ENCODE peak calls at places on chromosomes 12 and 14, in five cellular contexts. M is HL-60, Y is Panc1, D is transverse colon, Q is cardiac muscle cell. G is an unnamed sample.

GRCh38 chr14:50530794-50531193 is 1.6 kb downstream of the MAP4K5 start:
- DNase-seq in D (no peak), M (no peak), Q (no peak), Y (no peak), G (no peak)

GRCh38 chr12:47773062-47773857 is at the start of gene SLC48A1:
- DNase-seq in Q (peak; percentile 62), D (peak; percentile 82), Y (no peak), M (peak; percentile 65), G (no peak)

GRCh38 chr14:67428501-67429031 is 16.6 kb upstream of the PLEK2 start:
- DNase-seq in Y (no peak), D (peak; percentile 41), M (no peak), Q (peak; percentile 70), G (no peak)

GRCh38 chr12:128445728-128446127 is 178.8 kb downstream of the TMEM132C start:
- DNase-seq in D (no peak), Y (no peak), Q (no peak), M (no peak), G (no peak)

GRCh38 chr12:57166971-57167371 is 19.6 kb upstream of the LRP1-AS start:
- DNase-seq in Y (peak; percentile 28), Q (no peak), M (no peak), D (no peak), G (no peak)

GRCh38 chr12:95701722-95702418 is 88.7 kb downstream of the NTN4 start:
- DNase-seq in M (no peak), Y (no peak), D (no peak), Q (no peak), G (no peak)

GRCh38 chr12:52184813-52185212 is 7.0 kb downstream of the KRT80 start:
- DNase-seq in Y (no peak), Q (no peak), D (no peak), M (no peak), G (no peak)

GRCh38 chr12:7667025-7667575 is 1.4 kb upstream of the APOBEC1 start:
- DNase-seq in Q (no peak), Y (no peak), M (peak; percentile 22), D (no peak), G (no peak)

GRCh38 chr14:93430319-93430801 is 379 bp upstream of the UNC79 start:
- DNase-seq in M (no peak), Q (peak; percentile 55), Y (no peak), D (no peak), G (no peak)

GRCh38 chr12:12376636-12377448 is 20.0 kb downstream of the BORCS5 start:
- DNase-seq in Q (peak; percentile 87), D (no peak), Y (peak; percentile 52), M (peak; percentile 40), G (peak; percentile 60)

GRCh38 chr12:92007787-92008186 is 137.9 kb downstream of the BTG1 start:
- DNase-seq in D (no peak), M (no peak), Q (no peak), Y (no peak), G (no peak)

GRCh38 chr14:99564256-99564902 is 39.6 kb downstream of the CCDC85C start:
- DNase-seq in D (no peak), Q (peak; percentile 89), M (no peak), Y (no peak), G (peak; percentile 47)

GRCh38 chr14:48008646-48009045 is 333.2 kb upstream of the MDGA2 start:
- DNase-seq in M (no peak), D (no peak), Q (no peak), Y (no peak), G (no peak)

GRCh38 chr12:4899361-4899760 is 10.3 kb upstream of the KCNA1 start:
- DNase-seq in Y (no peak), D (no peak), M (no peak), Q (no peak), G (no peak)

GRCh38 chr12:47734725-47735480 is 9.6 kb upstream of the ENDOU start:
- DNase-seq in Y (no peak), D (no peak), Q (no peak), M (no peak), G (no peak)

GRCh38 chr12:89126712-89127111 is 225.6 kb downstream of the DUSP6 start:
- DNase-seq in Q (peak; percentile 70), M (no peak), Y (no peak), D (no peak), G (no peak)

GRCh38 chr12:89492883-89493282 is 31.7 kb downstream of the GALNT4 start:
- DNase-seq in D (peak; percentile 67), Y (no peak), M (no peak), Q (no peak), G (no peak)

GRCh38 chr12:22974865-22975264 is 349.9 kb downstream of the ETNK1 start:
- DNase-seq in Y (no peak), Q (peak; percentile 85), M (no peak), D (no peak), G (peak; percentile 18)

GRCh38 chr14:64612021-64612380 is 62.2 kb downstream of the PPP1R36 start:
- DNase-seq in M (no peak), Q (peak; percentile 78), Y (no peak), D (no peak), G (no peak)

DNA sequence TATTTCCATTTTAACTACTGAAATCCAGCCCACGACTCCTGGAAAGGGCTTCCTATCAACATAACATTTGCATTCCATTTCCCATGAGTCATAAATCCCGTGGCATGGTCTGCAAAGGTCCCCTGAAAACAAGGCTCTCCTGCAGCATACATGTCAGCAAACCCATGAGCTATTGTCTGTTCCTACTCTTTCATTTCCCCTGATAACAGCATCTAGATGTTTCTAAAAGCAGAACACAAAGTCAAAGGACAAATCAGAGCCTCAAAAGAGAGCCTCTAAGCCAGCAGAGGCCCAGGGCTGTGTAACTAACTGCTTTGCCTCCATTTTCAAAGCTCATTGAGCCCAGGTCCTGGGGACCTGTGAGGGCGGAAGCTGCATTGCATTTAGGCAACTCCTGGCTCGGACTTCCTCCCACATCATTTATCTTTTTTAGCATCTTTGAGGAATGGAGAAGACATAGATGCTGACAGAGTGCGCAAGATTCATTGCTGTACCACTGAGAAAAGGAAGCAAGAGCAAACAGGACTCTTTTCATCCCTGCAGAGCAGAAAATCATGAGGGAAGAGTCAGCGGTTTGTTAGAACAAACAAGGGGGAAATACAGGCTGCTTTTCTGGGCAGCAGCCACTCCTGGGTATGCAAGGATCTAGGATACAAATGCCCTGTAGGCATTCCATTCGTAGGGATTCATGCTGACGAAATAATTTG is 131.2 kb downstream of the TMEM132D start:
- DNase-seq in Y (no peak), Q (no peak), M (no peak), D (no peak), G (no peak)
- TF ChIP-seq CTCF in Y (no peak), Q (no peak), M (no peak), D (no peak), G (no peak)

GRCh38 chr12:120887253-120888043 is 16.7 kb downstream of the SPPL3 start:
- DNase-seq in D (no peak), M (no peak), Y (no peak), Q (no peak), G (no peak)

GRCh38 chr12:120885521-120885920 is 18.6 kb downstream of the SPPL3 start:
- DNase-seq in D (no peak), M (no peak), Y (no peak), Q (no peak), G (no peak)

GRCh38 chr12:120884644-120885043 is 19.5 kb downstream of the SPPL3 start:
- DNase-seq in M (no peak), Q (no peak), D (no peak), Y (no peak), G (no peak)

GRCh38 chr12:120882055-120882555 is 22.1 kb downstream of the SPPL3 start:
- DNase-seq in M (no peak), Q (no peak), Y (no peak), D (no peak), G (no peak)

DNA sequence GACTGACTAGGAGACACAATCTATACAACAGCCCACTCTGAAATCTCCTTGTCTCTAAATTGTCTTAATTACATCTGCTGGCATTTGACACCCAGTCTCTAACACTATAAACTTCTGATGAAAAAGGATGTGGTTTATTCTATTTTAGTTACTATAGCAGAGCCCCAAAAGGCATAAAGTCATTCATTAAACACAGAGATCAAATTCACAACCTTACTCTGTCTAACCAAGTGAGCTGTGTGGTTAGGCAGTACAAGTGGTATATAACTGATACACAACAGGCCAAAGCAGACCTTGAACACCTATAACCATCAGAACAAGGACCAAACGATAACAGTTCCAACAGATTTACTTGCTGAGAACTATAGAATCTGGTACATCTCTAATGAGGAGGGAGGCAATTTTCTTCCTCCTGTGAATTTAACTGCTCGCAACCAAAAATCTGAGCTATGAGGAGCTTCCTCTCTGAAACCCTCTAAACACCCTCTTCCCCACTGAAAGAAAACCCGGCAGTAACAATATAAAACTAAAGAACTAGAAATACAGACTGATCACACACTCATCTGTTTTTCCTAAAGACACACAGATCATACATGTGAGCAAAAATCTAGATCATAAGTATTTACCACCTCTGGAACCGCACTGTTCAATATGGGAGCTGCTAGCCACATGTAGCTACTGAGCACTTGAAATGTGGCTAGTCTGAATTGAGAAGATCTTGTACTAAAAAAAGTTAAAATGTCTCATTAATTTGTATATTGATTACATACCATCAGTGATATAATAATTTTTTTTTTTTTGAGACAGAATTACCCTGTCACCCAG is 17.8 kb downstream of the SPPL3 start:
- DNase-seq in D (no peak), M (no peak), Q (no peak), Y (no peak), G (no peak)
- TF ChIP-seq CTCF in D (no peak), M (no peak), Q (no peak), Y (no peak), G (no peak)

DNA sequence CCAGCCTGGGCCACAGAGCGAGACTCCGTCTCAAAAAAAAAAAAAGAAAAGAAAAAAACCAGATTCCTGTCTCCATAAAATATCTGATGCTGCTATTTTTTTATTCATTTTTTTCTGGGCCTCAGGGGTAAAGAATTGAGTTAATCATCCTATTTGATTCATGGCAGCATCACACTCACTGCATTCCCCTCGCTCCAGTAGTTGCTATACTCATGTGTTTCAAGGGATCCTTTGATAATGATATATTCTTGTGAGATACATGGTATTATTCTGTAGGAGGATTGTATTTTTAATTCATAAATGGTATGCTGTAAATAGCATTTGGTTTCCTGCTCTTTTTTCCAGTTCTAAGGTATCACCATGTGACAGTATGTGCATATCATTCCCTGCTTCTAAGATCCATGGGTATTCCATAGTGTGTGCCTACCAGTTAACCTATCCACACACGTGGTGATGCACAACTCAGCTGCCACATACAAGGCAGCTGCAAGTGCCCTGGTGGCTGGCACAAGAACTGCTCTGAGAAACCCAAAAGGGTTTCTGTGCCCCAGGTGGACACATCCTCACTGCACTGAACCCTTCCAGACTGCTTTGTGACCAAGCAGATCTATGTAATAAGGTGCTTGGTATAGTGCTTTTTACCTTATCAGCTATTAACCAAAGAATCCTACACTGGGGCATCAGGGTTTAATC is 74.7 kb downstream of the ZFP36L1 start:
- DNase-seq in Q (no peak), M (no peak), D (no peak), Y (no peak), G (no peak)
- TF ChIP-seq CTCF in Q (peak; percentile 33), M (no peak), D (peak; percentile 48), Y (peak; percentile 37), G (peak; percentile 14)

DNA sequence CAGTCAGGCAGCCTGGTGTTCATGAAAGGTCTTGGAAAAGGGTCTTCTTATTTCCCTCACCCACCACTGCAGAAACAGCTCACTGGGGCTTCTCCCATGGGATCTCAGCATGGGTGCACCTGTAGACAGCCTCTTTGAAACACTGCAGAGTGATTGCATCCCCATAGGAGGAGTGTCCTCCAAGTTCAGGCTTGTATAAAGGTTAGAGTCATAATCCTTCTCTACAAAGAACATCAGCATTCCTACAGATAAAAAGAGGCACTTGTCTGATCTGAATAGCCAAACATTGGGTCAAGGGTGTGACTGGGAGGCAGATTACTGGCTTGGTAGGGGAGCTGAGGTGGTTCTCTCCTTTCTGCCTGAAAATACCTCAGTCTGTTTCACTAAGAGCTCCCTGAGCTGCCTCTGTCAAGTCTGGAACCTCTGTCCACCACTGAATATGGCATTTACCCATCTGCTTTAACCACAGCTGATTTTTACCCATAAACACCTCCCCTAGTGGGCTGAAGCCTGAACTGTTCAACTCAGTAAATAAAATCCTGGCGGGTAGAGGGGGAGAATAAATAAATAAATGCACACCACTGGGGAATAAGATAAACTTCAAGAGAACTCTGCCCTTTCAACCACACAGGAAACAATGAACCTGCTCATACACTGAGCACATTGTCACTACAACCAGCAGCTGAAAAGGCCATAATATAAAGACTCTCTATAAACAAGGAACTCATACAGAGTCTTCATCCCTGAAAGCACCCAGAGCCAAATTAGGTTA is 120.7 kb upstream of the SCAF11 start:
- DNase-seq in M (no peak), D (no peak), Y (no peak), Q (no peak), G (no peak)
- TF ChIP-seq CTCF in M (no peak), D (peak; percentile 4), Y (peak; percentile 15), Q (no peak), G (no peak)

G was measured in AG09319.